ENCODE peak calls at places on chromosomes 7 and 10, in eight cellular contexts. One of them, this sample, is unnamed.

GRCh38 chr7:158374586-158374985 is 213.0 kb downstream of the PTPRN2 start:
- DNase-seq in activated CD8-positive, alpha-beta memory T cell treated with anti-CD3 and anti-CD28 coated beads, Interleukin-2, amount 50 U/mL, for 48 hours: no peak
- DNase-seq in NT2/D1: no peak
- DNase-seq in AG09309: no peak
- DNase-seq in mesothelial cell of epicardium: no peak
- DNase-seq in heart right ventricle: no peak
- DNase-seq in right lobe of liver: no peak
- DNase-seq in AG04449: no peak
- DNase-seq in this sample: no peak

GRCh38 chr7:75982306-75983064 is 11.9 kb downstream of the TMEM120A start:
- DNase-seq in mesothelial cell of epicardium: no peak
- DNase-seq in AG09309: no peak
- DNase-seq in right lobe of liver: no peak
- DNase-seq in activated CD8-positive, alpha-beta memory T cell treated with anti-CD3 and anti-CD28 coated beads, Interleukin-2, amount 50 U/mL, for 48 hours: no peak
- DNase-seq in heart right ventricle: no peak
- DNase-seq in NT2/D1: no peak
- DNase-seq in AG04449: no peak
- DNase-seq in this sample: no peak

GRCh38 chr10:123962756-123963469 is 71.3 kb upstream of the CPXM2 start:
- DNase-seq in AG04449: no peak
- DNase-seq in mesothelial cell of epicardium: peak; percentile 34
- DNase-seq in heart right ventricle: no peak
- DNase-seq in AG09309: no peak
- DNase-seq in NT2/D1: no peak
- DNase-seq in activated CD8-positive, alpha-beta memory T cell treated with anti-CD3 and anti-CD28 coated beads, Interleukin-2, amount 50 U/mL, for 48 hours: no peak
- DNase-seq in right lobe of liver: no peak
- DNase-seq in this sample: no peak

GRCh38 chr10:46002916-46003693 is 27.3 kb downstream of the NCOA4 start:
- DNase-seq in activated CD8-positive, alpha-beta memory T cell treated with anti-CD3 and anti-CD28 coated beads, Interleukin-2, amount 50 U/mL, for 48 hours: no peak
- DNase-seq in AG09309: no peak
- DNase-seq in AG04449: no peak
- DNase-seq in right lobe of liver: no peak
- DNase-seq in mesothelial cell of epicardium: no peak
- DNase-seq in NT2/D1: no peak
- DNase-seq in heart right ventricle: no peak
- DNase-seq in this sample: no peak

GRCh38 chr10:120887482-120887881 is 36.3 kb downstream of the WDR11 start:
- DNase-seq in mesothelial cell of epicardium: no peak
- DNase-seq in activated CD8-positive, alpha-beta memory T cell treated with anti-CD3 and anti-CD28 coated beads, Interleukin-2, amount 50 U/mL, for 48 hours: no peak
- DNase-seq in heart right ventricle: no peak
- DNase-seq in AG04449: no peak
- DNase-seq in AG09309: no peak
- DNase-seq in right lobe of liver: no peak
- DNase-seq in NT2/D1: no peak
- DNase-seq in this sample: no peak

GRCh38 chr7:102412548-102412947 is 16.4 kb downstream of the PRKRIP1 start:
- DNase-seq in NT2/D1: no peak
- DNase-seq in AG04449: no peak
- DNase-seq in AG09309: no peak
- DNase-seq in right lobe of liver: no peak
- DNase-seq in activated CD8-positive, alpha-beta memory T cell treated with anti-CD3 and anti-CD28 coated beads, Interleukin-2, amount 50 U/mL, for 48 hours: no peak
- DNase-seq in mesothelial cell of epicardium: no peak
- DNase-seq in heart right ventricle: peak; percentile 54
- DNase-seq in this sample: no peak

GRCh38 chr10:84654671-84655070 is 326.3 kb downstream of the CCSER2 start:
- DNase-seq in AG04449: no peak
- DNase-seq in heart right ventricle: no peak
- DNase-seq in NT2/D1: no peak
- DNase-seq in activated CD8-positive, alpha-beta memory T cell treated with anti-CD3 and anti-CD28 coated beads, Interleukin-2, amount 50 U/mL, for 48 hours: no peak
- DNase-seq in AG09309: no peak
- DNase-seq in right lobe of liver: no peak
- DNase-seq in mesothelial cell of epicardium: no peak
- DNase-seq in this sample: no peak

GRCh38 chr7:140940866-140941265 is 16.1 kb upstream of the BRAF start:
- DNase-seq in AG04449: no peak
- DNase-seq in activated CD8-positive, alpha-beta memory T cell treated with anti-CD3 and anti-CD28 coated beads, Interleukin-2, amount 50 U/mL, for 48 hours: no peak
- DNase-seq in mesothelial cell of epicardium: no peak
- DNase-seq in AG09309: no peak
- DNase-seq in NT2/D1: no peak
- DNase-seq in right lobe of liver: no peak
- DNase-seq in heart right ventricle: no peak
- DNase-seq in this sample: no peak

GRCh38 chr10:85195596-85195995 is 867.2 kb downstream of the CCSER2 start:
- DNase-seq in heart right ventricle: no peak
- DNase-seq in AG04449: no peak
- DNase-seq in mesothelial cell of epicardium: no peak
- DNase-seq in AG09309: no peak
- DNase-seq in activated CD8-positive, alpha-beta memory T cell treated with anti-CD3 and anti-CD28 coated beads, Interleukin-2, amount 50 U/mL, for 48 hours: no peak
- DNase-seq in NT2/D1: no peak
- DNase-seq in right lobe of liver: no peak
- DNase-seq in this sample: no peak

GRCh38 chr10:45488365-45488764 is 114.3 kb downstream of the ALOX5 start:
- DNase-seq in right lobe of liver: no peak
- DNase-seq in AG04449: no peak
- DNase-seq in heart right ventricle: no peak
- DNase-seq in activated CD8-positive, alpha-beta memory T cell treated with anti-CD3 and anti-CD28 coated beads, Interleukin-2, amount 50 U/mL, for 48 hours: no peak
- DNase-seq in AG09309: no peak
- DNase-seq in mesothelial cell of epicardium: no peak
- DNase-seq in NT2/D1: no peak
- DNase-seq in this sample: no peak

GRCh38 chr10:22631646-22632278 is 82.6 kb downstream of the PIP4K2A start:
- DNase-seq in heart right ventricle: no peak
- DNase-seq in AG09309: no peak
- DNase-seq in right lobe of liver: no peak
- DNase-seq in AG04449: no peak
- DNase-seq in activated CD8-positive, alpha-beta memory T cell treated with anti-CD3 and anti-CD28 coated beads, Interleukin-2, amount 50 U/mL, for 48 hours: no peak
- DNase-seq in mesothelial cell of epicardium: no peak
- DNase-seq in NT2/D1: no peak
- DNase-seq in this sample: no peak

GRCh38 chr7:16554518-16555236 is 28.1 kb downstream of the LRRC72 start:
- DNase-seq in activated CD8-positive, alpha-beta memory T cell treated with anti-CD3 and anti-CD28 coated beads, Interleukin-2, amount 50 U/mL, for 48 hours: no peak
- DNase-seq in NT2/D1: no peak
- DNase-seq in AG04449: no peak
- DNase-seq in heart right ventricle: peak; percentile 34
- DNase-seq in mesothelial cell of epicardium: no peak
- DNase-seq in right lobe of liver: no peak
- DNase-seq in AG09309: no peak
- DNase-seq in this sample: no peak

GRCh38 chr7:40777913-40778312 is 643.1 kb downstream of the SUGCT start:
- DNase-seq in mesothelial cell of epicardium: no peak
- DNase-seq in activated CD8-positive, alpha-beta memory T cell treated with anti-CD3 and anti-CD28 coated beads, Interleukin-2, amount 50 U/mL, for 48 hours: no peak
- DNase-seq in right lobe of liver: no peak
- DNase-seq in AG09309: no peak
- DNase-seq in AG04449: no peak
- DNase-seq in NT2/D1: no peak
- DNase-seq in heart right ventricle: no peak
- DNase-seq in this sample: no peak

GRCh38 chr10:86064219-86064618 is 302.4 kb downstream of the GRID1 start:
- DNase-seq in right lobe of liver: no peak
- DNase-seq in AG04449: no peak
- DNase-seq in NT2/D1: no peak
- DNase-seq in mesothelial cell of epicardium: no peak
- DNase-seq in AG09309: no peak
- DNase-seq in activated CD8-positive, alpha-beta memory T cell treated with anti-CD3 and anti-CD28 coated beads, Interleukin-2, amount 50 U/mL, for 48 hours: no peak
- DNase-seq in heart right ventricle: no peak
- DNase-seq in this sample: no peak

GRCh38 chr7:115724400-115725056 is 306.0 kb downstream of the TFEC start:
- DNase-seq in heart right ventricle: no peak
- DNase-seq in mesothelial cell of epicardium: peak; percentile 67
- DNase-seq in AG09309: no peak
- DNase-seq in AG04449: no peak
- DNase-seq in activated CD8-positive, alpha-beta memory T cell treated with anti-CD3 and anti-CD28 coated beads, Interleukin-2, amount 50 U/mL, for 48 hours: no peak
- DNase-seq in NT2/D1: no peak
- DNase-seq in right lobe of liver: no peak
- DNase-seq in this sample: no peak